ENCODE peak calls at places on chromosomes 2 and 18, in four cellular contexts. One of them, this sample, is unnamed.
A peak's percentile ranks its signal among the peaks of the same experiment; 100 is the strongest.

GRCh38 chr2:62321370-62321769 is 125.5 kb downstream of the B3GNT2 start:
- DNase-seq in CD4-positive, alpha-beta memory T cell: no peak
- DNase-seq in cardiac muscle cell: no peak
- DNase-seq in A549: no peak
- DNase-seq in this sample: no peak

GRCh38 chr2:46315103-46315890 is 18.1 kb downstream of the EPAS1 start:
- DNase-seq in CD4-positive, alpha-beta memory T cell: no peak
- DNase-seq in cardiac muscle cell: no peak
- DNase-seq in A549: peak; percentile 95
- DNase-seq in this sample: no peak

GRCh38 chr2:64401501-64401880 is 52.5 kb upstream of the LGALSL start:
- DNase-seq in CD4-positive, alpha-beta memory T cell: no peak
- DNase-seq in cardiac muscle cell: peak; percentile 59
- DNase-seq in A549: no peak
- DNase-seq in this sample: no peak

GRCh38 chr2:162965151-162965550 is 126.6 kb upstream of the KCNH7 start:
- DNase-seq in CD4-positive, alpha-beta memory T cell: no peak
- DNase-seq in cardiac muscle cell: no peak
- DNase-seq in A549: no peak
- DNase-seq in this sample: no peak

GRCh38 chr2:221822416-221822815 is 250.3 kb upstream of the EPHA4 start:
- DNase-seq in CD4-positive, alpha-beta memory T cell: no peak
- DNase-seq in cardiac muscle cell: no peak
- DNase-seq in A549: no peak
- DNase-seq in this sample: no peak

GRCh38 chr2:200352631-200353030 is 46.1 kb downstream of the SPATS2L start:
- DNase-seq in CD4-positive, alpha-beta memory T cell: no peak
- DNase-seq in cardiac muscle cell: peak; percentile 42
- DNase-seq in A549: no peak
- DNase-seq in this sample: no peak

GRCh38 chr2:86783615-86784339 is 6.9 kb downstream of the CD8A start:
- DNase-seq in CD4-positive, alpha-beta memory T cell: no peak
- DNase-seq in cardiac muscle cell: no peak
- DNase-seq in A549: no peak
- DNase-seq in this sample: peak; percentile 57

GRCh38 chr2:129436809-129437208 is 542.7 kb upstream of the RAB6C start:
- DNase-seq in CD4-positive, alpha-beta memory T cell: no peak
- DNase-seq in cardiac muscle cell: no peak
- DNase-seq in A549: no peak
- DNase-seq in this sample: no peak

GRCh38 chr2:165560377-165560988 is 91.0 kb downstream of the CSRNP3 start:
- DNase-seq in CD4-positive, alpha-beta memory T cell: no peak
- DNase-seq in cardiac muscle cell: no peak
- DNase-seq in A549: no peak
- DNase-seq in this sample: no peak

GRCh38 chr2:221581986-221582385 is 9.9 kb upstream of the EPHA4 start:
- DNase-seq in CD4-positive, alpha-beta memory T cell: no peak
- DNase-seq in cardiac muscle cell: no peak
- DNase-seq in A549: no peak
- DNase-seq in this sample: no peak

GRCh38 chr2:139891636-139892035 is 1111.4 kb upstream of the NXPH2 start:
- DNase-seq in CD4-positive, alpha-beta memory T cell: no peak
- DNase-seq in cardiac muscle cell: no peak
- DNase-seq in A549: no peak
- DNase-seq in this sample: no peak

GRCh38 chr2:207902822-207903221 is 122.5 kb downstream of the PLEKHM3 start:
- DNase-seq in CD4-positive, alpha-beta memory T cell: no peak
- DNase-seq in cardiac muscle cell: no peak
- DNase-seq in A549: no peak
- DNase-seq in this sample: no peak

GRCh38 chr2:126990605-126991532 is 92.2 kb downstream of the TEX51 start:
- DNase-seq in CD4-positive, alpha-beta memory T cell: no peak
- DNase-seq in cardiac muscle cell: no peak
- DNase-seq in A549: no peak
- DNase-seq in this sample: no peak

GRCh38 chr2:36951574-36951973 is 14.8 kb downstream of the STRN start:
- DNase-seq in CD4-positive, alpha-beta memory T cell: no peak
- DNase-seq in cardiac muscle cell: no peak
- DNase-seq in A549: no peak
- DNase-seq in this sample: no peak

GRCh38 chr2:10080536-10081304 is 509 bp upstream of the CYS1 start:
- DNase-seq in CD4-positive, alpha-beta memory T cell: peak; percentile 65
- DNase-seq in cardiac muscle cell: no peak
- DNase-seq in A549: no peak
- DNase-seq in this sample: peak; percentile 16

GRCh38 chr2:54955358-54955673 is 94.9 kb downstream of the RTN4 start:
- DNase-seq in CD4-positive, alpha-beta memory T cell: no peak
- DNase-seq in cardiac muscle cell: no peak
- DNase-seq in A549: no peak
- DNase-seq in this sample: no peak

GRCh38 chr2:200408428-200409311 is 101.2 kb downstream of the KCTD18 start:
- DNase-seq in CD4-positive, alpha-beta memory T cell: no peak
- DNase-seq in cardiac muscle cell: no peak
- DNase-seq in A549: peak; percentile 47
- DNase-seq in this sample: no peak

GRCh38 chr2:145615626-145616025 is 1095.7 kb upstream of the ZEB2 start:
- DNase-seq in CD4-positive, alpha-beta memory T cell: no peak
- DNase-seq in cardiac muscle cell: no peak
- DNase-seq in A549: no peak
- DNase-seq in this sample: no peak

GRCh38 chr2:5374736-5375135 is 317.4 kb upstream of the SOX11 start:
- DNase-seq in CD4-positive, alpha-beta memory T cell: no peak
- DNase-seq in cardiac muscle cell: no peak
- DNase-seq in A549: no peak
- DNase-seq in this sample: no peak

GRCh38 chr2:231052494-231053451 is 3.9 kb upstream of the PSMD1 start:
- DNase-seq in CD4-positive, alpha-beta memory T cell: peak; percentile 84
- DNase-seq in cardiac muscle cell: peak; percentile 90
- DNase-seq in A549: peak; percentile 66
- DNase-seq in this sample: peak; percentile 76

GRCh38 chr2:222569826-222570225 is 86.1 kb downstream of the FARSB start:
- DNase-seq in CD4-positive, alpha-beta memory T cell: no peak
- DNase-seq in cardiac muscle cell: no peak
- DNase-seq in A549: no peak
- DNase-seq in this sample: no peak

GRCh38 chr2:186887107-186888090 is 38.4 kb upstream of the ZSWIM2 start:
- DNase-seq in CD4-positive, alpha-beta memory T cell: no peak
- DNase-seq in cardiac muscle cell: peak; percentile 8
- DNase-seq in A549: no peak
- DNase-seq in this sample: no peak

GRCh38 chr2:9205481-9205880 is 1.1 kb upstream of the ASAP2 start:
- DNase-seq in CD4-positive, alpha-beta memory T cell: no peak
- DNase-seq in cardiac muscle cell: no peak
- DNase-seq in A549: no peak
- DNase-seq in this sample: no peak

GRCh38 chr2:27264753-27265535 is 2.1 kb upstream of the SLC30A3 start:
- DNase-seq in CD4-positive, alpha-beta memory T cell: peak; percentile 73
- DNase-seq in cardiac muscle cell: peak; percentile 90
- DNase-seq in A549: peak; percentile 96
- DNase-seq in this sample: peak; percentile 46

GRCh38 chr18:45708831-45709230 is 15.2 kb upstream of the SLC14A1 start:
- DNase-seq in CD4-positive, alpha-beta memory T cell: no peak
- DNase-seq in cardiac muscle cell: no peak
- DNase-seq in A549: no peak
- DNase-seq in this sample: no peak

GRCh38 chr2:167749641-167750040 is 497.8 kb downstream of the STK39 start:
- DNase-seq in CD4-positive, alpha-beta memory T cell: no peak
- DNase-seq in cardiac muscle cell: no peak
- DNase-seq in A549: no peak
- DNase-seq in this sample: no peak

GRCh38 chr2:45808294-45808693 is 156.8 kb downstream of the PRKCE start:
- DNase-seq in CD4-positive, alpha-beta memory T cell: no peak
- DNase-seq in cardiac muscle cell: no peak
- DNase-seq in A549: no peak
- DNase-seq in this sample: no peak

GRCh38 chr2:239246723-239247122 is 154.1 kb downstream of the HDAC4 start:
- DNase-seq in CD4-positive, alpha-beta memory T cell: no peak
- DNase-seq in cardiac muscle cell: no peak
- DNase-seq in A549: no peak
- DNase-seq in this sample: no peak
- H3K4me3 ChIP-seq in CD4-positive, alpha-beta memory T cell: no peak overlapping the region
- H3K4me3 ChIP-seq in cardiac muscle cell: no peak overlapping the region
- H3K4me3 ChIP-seq in A549: no peak overlapping the region
- H3K4me3 ChIP-seq in this sample: no peak overlapping the region

DNA sequence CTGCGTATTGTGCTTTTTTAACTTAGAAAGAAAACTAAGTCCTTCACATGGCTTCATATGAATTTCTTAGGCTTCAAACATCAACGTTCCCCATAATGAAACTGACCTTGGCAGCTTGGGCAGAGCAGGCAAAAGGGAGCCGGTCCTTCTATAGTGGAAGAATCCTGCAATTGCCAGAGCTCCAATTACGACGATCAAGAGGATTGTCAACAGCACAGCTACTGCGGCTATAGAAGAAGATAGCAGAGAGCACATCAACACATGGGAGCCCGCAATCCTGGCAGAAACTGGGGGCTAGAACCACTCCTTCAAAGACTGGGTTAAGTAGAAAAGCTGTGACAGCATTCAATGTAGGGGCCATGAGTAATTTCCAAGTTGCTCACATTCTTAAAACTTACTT is 69.8 kb downstream of the DHRS9 start:
- DNase-seq in CD4-positive, alpha-beta memory T cell: no peak
- DNase-seq in cardiac muscle cell: peak; percentile 64
- DNase-seq in A549: no peak
- DNase-seq in this sample: no peak
- H3K4me3 ChIP-seq in CD4-positive, alpha-beta memory T cell: no peak overlapping the region
- H3K4me3 ChIP-seq in cardiac muscle cell: no peak overlapping the region
- H3K4me3 ChIP-seq in A549: no peak overlapping the region
- H3K4me3 ChIP-seq in this sample: no peak overlapping the region

DNA sequence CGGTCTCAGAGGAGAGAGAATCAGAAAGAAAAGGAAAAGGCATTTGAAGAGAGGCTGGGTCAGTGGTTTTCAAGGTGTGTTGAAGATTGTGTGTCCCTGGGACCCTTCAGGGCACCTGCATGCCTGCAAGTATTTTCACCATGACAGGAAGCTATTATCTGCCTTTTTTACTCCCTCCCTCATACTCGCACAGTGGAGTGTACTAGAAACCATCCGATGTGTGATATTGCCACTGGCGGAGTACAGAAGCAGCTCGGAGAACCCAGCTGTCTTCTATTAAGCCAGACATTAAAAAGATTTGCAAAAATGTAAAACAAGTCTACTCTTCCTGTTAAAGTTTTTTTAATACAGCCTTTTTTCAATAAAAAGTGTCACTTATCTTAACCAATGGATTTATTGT is 33.7 kb upstream of the RFX8 start:
- DNase-seq in CD4-positive, alpha-beta memory T cell: no peak
- DNase-seq in cardiac muscle cell: no peak
- DNase-seq in A549: no peak
- DNase-seq in this sample: no peak
- H3K4me3 ChIP-seq in CD4-positive, alpha-beta memory T cell: no peak overlapping the region
- H3K4me3 ChIP-seq in cardiac muscle cell: no peak overlapping the region
- H3K4me3 ChIP-seq in A549: no peak overlapping the region
- H3K4me3 ChIP-seq in this sample: no peak overlapping the region

DNA sequence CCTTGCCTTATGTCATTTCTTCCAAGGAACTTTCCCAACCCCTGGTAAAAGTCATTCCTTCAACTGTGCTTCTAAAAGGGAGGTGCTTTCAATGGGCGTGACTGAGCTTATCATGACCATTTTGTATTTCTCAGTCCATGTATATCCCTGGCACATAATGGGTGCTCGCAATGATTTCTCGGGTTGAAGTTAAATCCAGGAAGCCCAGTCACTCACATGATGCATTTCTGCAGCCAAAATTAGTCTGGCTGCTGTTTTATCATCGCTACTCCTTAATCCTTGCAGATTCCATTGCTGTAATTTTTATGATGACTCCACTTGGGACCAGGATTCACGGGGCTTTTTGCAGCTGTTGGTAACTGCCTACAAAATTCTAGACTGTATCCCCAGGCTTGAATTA is 25.9 kb upstream of the RFX8 start:
- DNase-seq in CD4-positive, alpha-beta memory T cell: no peak
- DNase-seq in cardiac muscle cell: no peak
- DNase-seq in A549: no peak
- DNase-seq in this sample: no peak
- H3K4me3 ChIP-seq in CD4-positive, alpha-beta memory T cell: no peak overlapping the region
- H3K4me3 ChIP-seq in cardiac muscle cell: no peak overlapping the region
- H3K4me3 ChIP-seq in A549: no peak overlapping the region
- H3K4me3 ChIP-seq in this sample: no peak overlapping the region

DNA sequence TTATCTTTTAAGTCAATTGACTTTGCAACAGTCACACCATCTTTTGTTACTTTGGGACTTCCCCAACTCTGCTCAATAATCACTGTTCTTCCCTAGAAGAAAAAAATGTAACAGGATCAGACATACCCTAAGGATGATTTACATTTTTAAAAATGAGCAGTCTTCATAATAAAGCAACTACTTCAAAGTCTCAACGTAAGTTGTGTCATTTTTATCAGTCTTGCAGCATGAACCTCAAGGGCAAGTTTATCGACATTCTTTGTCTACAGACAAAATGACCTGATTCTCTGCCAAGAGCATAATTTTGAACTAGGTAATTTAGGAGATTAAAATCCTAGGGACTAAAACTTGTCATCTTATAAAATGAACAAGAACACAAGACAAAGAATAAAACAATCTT is 2.3 kb downstream of the HSPD1 start:
- DNase-seq in CD4-positive, alpha-beta memory T cell: no peak
- DNase-seq in cardiac muscle cell: no peak
- DNase-seq in A549: no peak
- DNase-seq in this sample: no peak
- H3K4me3 ChIP-seq in CD4-positive, alpha-beta memory T cell: no peak overlapping the region
- H3K4me3 ChIP-seq in cardiac muscle cell: no peak overlapping the region
- H3K4me3 ChIP-seq in A549: peak overlapping the region; percentile 74
- H3K4me3 ChIP-seq in this sample: no peak overlapping the region

This sample was measured in CD8-positive, alpha-beta T cell.